ENCODE peak calls at places on chromosomes 2 and 18, in five cellular contexts. One of them, this sample, is unnamed.

GRCh38 chr2:198036029-198036879 is 231.9 kb downstream of the PLCL1 start:
- DNase-seq in DND-41: no peak
- DNase-seq in left ventricle myocardium inferior: no peak
- DNase-seq in mesendoderm: no peak
- DNase-seq in endodermal cell: no peak
- DNase-seq in this sample: no peak

GRCh38 chr18:70454705-70455322 is 166.0 kb downstream of the SOCS6 start:
- DNase-seq in mesendoderm: peak; percentile 71
- DNase-seq in left ventricle myocardium inferior: no peak
- DNase-seq in endodermal cell: no peak
- DNase-seq in DND-41: peak; percentile 24
- DNase-seq in this sample: peak; percentile 32

GRCh38 chr2:23381084-23381483 is 3.9 kb upstream of the KLHL29 start:
- DNase-seq in left ventricle myocardium inferior: no peak
- DNase-seq in mesendoderm: peak; percentile 88
- DNase-seq in endodermal cell: no peak
- DNase-seq in DND-41: no peak
- DNase-seq in this sample: no peak

GRCh38 chr2:104077573-104077972 is 776.3 kb upstream of the POU3F3 start:
- DNase-seq in left ventricle myocardium inferior: no peak
- DNase-seq in endodermal cell: no peak
- DNase-seq in DND-41: no peak
- DNase-seq in mesendoderm: no peak
- DNase-seq in this sample: no peak

GRCh38 chr2:119496682-119497081 is 27.6 kb downstream of the SCTR start:
- DNase-seq in endodermal cell: no peak
- DNase-seq in mesendoderm: no peak
- DNase-seq in DND-41: no peak
- DNase-seq in left ventricle myocardium inferior: no peak
- DNase-seq in this sample: no peak

GRCh38 chr2:42602218-42602936 is 33.9 kb downstream of the MTA3 start:
- DNase-seq in DND-41: no peak
- DNase-seq in endodermal cell: no peak
- DNase-seq in left ventricle myocardium inferior: no peak
- DNase-seq in mesendoderm: no peak
- DNase-seq in this sample: peak; percentile 32

GRCh38 chr18:52060612-52061259 is 279.3 kb upstream of the DCC start:
- DNase-seq in DND-41: no peak
- DNase-seq in mesendoderm: no peak
- DNase-seq in left ventricle myocardium inferior: no peak
- DNase-seq in endodermal cell: peak; percentile 44
- DNase-seq in this sample: peak; percentile 5

GRCh38 chr2:178188466-178188865 is 5.8 kb upstream of the OSBPL6 start:
- DNase-seq in left ventricle myocardium inferior: no peak
- DNase-seq in endodermal cell: no peak
- DNase-seq in DND-41: no peak
- DNase-seq in mesendoderm: no peak
- DNase-seq in this sample: no peak

GRCh38 chr18:66136039-66136438 is 385.2 kb downstream of the CDH7 start:
- DNase-seq in DND-41: no peak
- DNase-seq in left ventricle myocardium inferior: no peak
- DNase-seq in endodermal cell: no peak
- DNase-seq in mesendoderm: peak; percentile 79
- DNase-seq in this sample: peak; percentile 0

GRCh38 chr2:21118302-21118920 is 5.4 kb upstream of the TDRD15 start:
- DNase-seq in DND-41: peak; percentile 39
- DNase-seq in left ventricle myocardium inferior: no peak
- DNase-seq in mesendoderm: peak; percentile 57
- DNase-seq in endodermal cell: peak; percentile 77
- DNase-seq in this sample: peak; percentile 28

GRCh38 chr18:51361130-51361860 is 163.8 kb upstream of the MEX3C start:
- DNase-seq in mesendoderm: no peak
- DNase-seq in endodermal cell: no peak
- DNase-seq in left ventricle myocardium inferior: no peak
- DNase-seq in DND-41: no peak
- DNase-seq in this sample: no peak

GRCh38 chr2:141109633-141110032 is 1021.2 kb downstream of the LRP1B start:
- DNase-seq in endodermal cell: peak; percentile 53
- DNase-seq in mesendoderm: peak; percentile 81
- DNase-seq in left ventricle myocardium inferior: no peak
- DNase-seq in DND-41: no peak
- DNase-seq in this sample: peak; percentile 5

GRCh38 chr2:27262379-27263286 is at the start of gene SLC30A3:
- DNase-seq in mesendoderm: no peak
- DNase-seq in left ventricle myocardium inferior: peak; percentile 67
- DNase-seq in endodermal cell: peak; percentile 79
- DNase-seq in DND-41: no peak
- DNase-seq in this sample: peak; percentile 94

GRCh38 chr2:27264753-27265535 is 2.1 kb upstream of the SLC30A3 start:
- DNase-seq in mesendoderm: peak; percentile 87
- DNase-seq in left ventricle myocardium inferior: peak; percentile 66
- DNase-seq in endodermal cell: peak; percentile 95
- DNase-seq in DND-41: no peak
- DNase-seq in this sample: peak; percentile 98

GRCh38 chr2:27263287-27264252 is 723 bp upstream of the SLC30A3 start:
- DNase-seq in DND-41: no peak
- DNase-seq in mesendoderm: peak; percentile 33
- DNase-seq in left ventricle myocardium inferior: no peak
- DNase-seq in endodermal cell: peak; percentile 65
- DNase-seq in this sample: peak; percentile 84

GRCh38 chr2:27264253-27264752 is 1.5 kb upstream of the SLC30A3 start:
- DNase-seq in mesendoderm: peak; percentile 39
- DNase-seq in DND-41: no peak
- DNase-seq in left ventricle myocardium inferior: no peak
- DNase-seq in endodermal cell: peak; percentile 87
- DNase-seq in this sample: peak; percentile 87

GRCh38 chr2:27265536-27265870 is 2.7 kb upstream of the SLC30A3 start:
- DNase-seq in DND-41: no peak
- DNase-seq in endodermal cell: no peak
- DNase-seq in mesendoderm: no peak
- DNase-seq in left ventricle myocardium inferior: no peak
- DNase-seq in this sample: no peak
- H3K27me3 ChIP-seq in DND-41: peaks cover 8% of the 10 kb centered on the region
- H3K27me3 ChIP-seq in endodermal cell: peaks cover 68% of the 10 kb centered on the region
- H3K27me3 ChIP-seq in mesendoderm: peaks cover 51% of the 10 kb centered on the region
- H3K27me3 ChIP-seq in left ventricle myocardium inferior: peaks cover 81% of the 10 kb centered on the region
- H3K27me3 ChIP-seq in this sample: peaks cover 62% of the 10 kb centered on the region

DNA sequence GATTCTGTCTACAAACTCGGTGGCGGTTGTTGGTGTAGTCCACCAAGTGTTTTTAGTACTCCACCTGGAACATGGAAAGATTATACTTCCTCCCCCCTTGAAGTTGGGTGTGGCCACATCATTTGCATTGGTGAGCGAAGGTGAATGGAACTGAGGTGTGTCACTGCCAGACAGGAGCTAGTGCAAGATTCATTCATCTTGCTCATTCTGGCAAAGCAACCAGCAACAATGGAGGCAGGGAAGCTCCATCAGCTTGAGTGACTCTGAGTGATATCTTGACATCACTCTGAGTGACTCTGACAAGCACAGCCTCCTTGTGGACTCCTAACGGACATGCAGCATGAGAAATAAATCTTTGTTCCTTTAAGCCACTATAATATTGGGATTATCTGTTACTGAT is 54.7 kb upstream of the SLC1A4 start:
- DNase-seq in DND-41: no peak
- DNase-seq in mesendoderm: no peak
- DNase-seq in left ventricle myocardium inferior: no peak
- DNase-seq in endodermal cell: no peak
- DNase-seq in this sample: no peak
- H3K4me3 ChIP-seq in DND-41: no peak overlapping the region
- H3K4me3 ChIP-seq in mesendoderm: no peak overlapping the region
- H3K4me3 ChIP-seq in left ventricle myocardium inferior: no peak overlapping the region
- H3K4me3 ChIP-seq in endodermal cell: no peak overlapping the region
- H3K4me3 ChIP-seq in this sample: no peak overlapping the region

DNA sequence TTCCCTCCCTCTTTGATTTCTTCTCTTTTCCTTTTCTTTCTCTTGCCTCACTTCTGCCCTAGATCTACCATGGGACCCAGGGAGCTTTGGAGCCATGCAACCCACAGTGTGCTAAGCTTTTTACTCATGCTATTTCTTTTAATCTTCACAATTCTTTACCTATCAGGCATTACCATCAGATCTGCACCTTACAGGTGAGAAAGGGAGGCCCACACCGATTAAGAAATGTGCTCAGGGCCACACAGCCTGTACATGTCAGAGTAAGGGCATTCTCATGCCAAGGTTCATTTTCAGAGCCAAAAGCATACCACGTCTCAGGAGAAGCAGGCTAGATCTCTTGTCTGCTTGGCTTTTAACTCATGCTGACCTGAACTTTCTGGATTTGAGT is 161.9 kb downstream of the RPIA start:
- DNase-seq in DND-41: no peak
- DNase-seq in endodermal cell: no peak
- DNase-seq in left ventricle myocardium inferior: no peak
- DNase-seq in mesendoderm: no peak
- DNase-seq in this sample: no peak
- H3K27me3 ChIP-seq in DND-41: peaks cover 4% of the 10 kb centered on the region
- H3K27me3 ChIP-seq in endodermal cell: peaks cover 20% of the 10 kb centered on the region
- H3K27me3 ChIP-seq in left ventricle myocardium inferior: peaks cover 16% of the 10 kb centered on the region
- H3K27me3 ChIP-seq in mesendoderm: no peaks in the 10 kb centered on the region
- H3K27me3 ChIP-seq in this sample: no peaks in the 10 kb centered on the region

GRCh38 chr18:24915547-24915946 is 436.4 kb downstream of the ZNF521 start:
- DNase-seq in mesendoderm: no peak
- DNase-seq in left ventricle myocardium inferior: no peak
- DNase-seq in endodermal cell: no peak
- DNase-seq in DND-41: no peak
- DNase-seq in this sample: no peak

GRCh38 chr18:24913507-24914147 is 438.3 kb downstream of the ZNF521 start:
- DNase-seq in DND-41: no peak
- DNase-seq in left ventricle myocardium inferior: no peak
- DNase-seq in endodermal cell: no peak
- DNase-seq in mesendoderm: peak; percentile 57
- DNase-seq in this sample: no peak

GRCh38 chr18:24914148-24914525 is 437.8 kb downstream of the ZNF521 start:
- DNase-seq in endodermal cell: no peak
- DNase-seq in DND-41: no peak
- DNase-seq in left ventricle myocardium inferior: no peak
- DNase-seq in mesendoderm: peak; percentile 62
- DNase-seq in this sample: no peak

GRCh38 chr18:24917767-24918166 is 434.2 kb downstream of the ZNF521 start:
- DNase-seq in left ventricle myocardium inferior: no peak
- DNase-seq in endodermal cell: no peak
- DNase-seq in DND-41: no peak
- DNase-seq in mesendoderm: no peak
- DNase-seq in this sample: no peak

GRCh38 chr18:24914685-24915267 is 437.2 kb downstream of the ZNF521 start:
- DNase-seq in endodermal cell: no peak
- DNase-seq in DND-41: no peak
- DNase-seq in left ventricle myocardium inferior: no peak
- DNase-seq in mesendoderm: no peak
- DNase-seq in this sample: peak; percentile 21
- H3K4me3 ChIP-seq in endodermal cell: no peak overlapping the region
- H3K4me3 ChIP-seq in DND-41: no peak overlapping the region
- H3K4me3 ChIP-seq in left ventricle myocardium inferior: no peak overlapping the region
- H3K4me3 ChIP-seq in mesendoderm: no peak overlapping the region
- H3K4me3 ChIP-seq in this sample: no peak overlapping the region

GRCh38 chr2:16713011-16713423 is 47.4 kb upstream of the CYRIA start:
- DNase-seq in left ventricle myocardium inferior: no peak
- DNase-seq in mesendoderm: no peak
- DNase-seq in DND-41: no peak
- DNase-seq in endodermal cell: no peak
- DNase-seq in this sample: no peak
- H3K27me3 ChIP-seq in left ventricle myocardium inferior: peaks cover 8% of the 10 kb centered on the region
- H3K27me3 ChIP-seq in mesendoderm: no peaks in the 10 kb centered on the region
- H3K27me3 ChIP-seq in DND-41: no peaks in the 10 kb centered on the region
- H3K27me3 ChIP-seq in endodermal cell: no peaks in the 10 kb centered on the region
- H3K27me3 ChIP-seq in this sample: no peaks in the 10 kb centered on the region

GRCh38 chr2:234096164-234096563 is 45.7 kb downstream of the SPP2 start:
- DNase-seq in endodermal cell: no peak
- DNase-seq in DND-41: no peak
- DNase-seq in left ventricle myocardium inferior: no peak
- DNase-seq in mesendoderm: no peak
- DNase-seq in this sample: no peak

GRCh38 chr2:234095301-234095700 is 44.8 kb downstream of the SPP2 start:
- DNase-seq in endodermal cell: no peak
- DNase-seq in left ventricle myocardium inferior: no peak
- DNase-seq in DND-41: no peak
- DNase-seq in mesendoderm: no peak
- DNase-seq in this sample: no peak

GRCh38 chr2:234091883-234092282 is 41.4 kb downstream of the SPP2 start:
- DNase-seq in left ventricle myocardium inferior: no peak
- DNase-seq in DND-41: no peak
- DNase-seq in endodermal cell: no peak
- DNase-seq in mesendoderm: peak; percentile 2
- DNase-seq in this sample: no peak

DNA sequence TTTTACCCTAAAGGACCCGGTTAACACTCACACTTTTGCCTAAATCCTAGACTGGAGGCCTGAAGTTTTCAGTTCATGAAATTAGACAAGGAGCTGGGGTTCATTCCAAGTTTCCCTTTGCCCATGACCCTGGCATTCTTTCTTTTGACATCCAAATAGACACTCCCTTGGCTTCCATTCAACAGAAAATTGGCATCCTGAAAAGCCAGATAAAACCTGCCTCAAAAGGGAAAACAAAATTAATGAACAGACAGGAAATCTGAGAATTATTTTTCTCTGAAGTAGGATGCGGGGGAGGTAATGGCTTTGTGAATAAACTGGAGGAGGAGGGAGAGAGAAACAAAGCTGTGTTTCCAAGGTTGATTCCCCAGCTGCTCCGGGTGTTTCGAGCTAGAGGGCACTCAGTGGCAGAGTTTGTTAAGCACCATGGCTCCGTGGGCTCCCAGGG is 41.0 kb downstream of the SPP2 start:
- DNase-seq in mesendoderm: no peak
- DNase-seq in left ventricle myocardium inferior: no peak
- DNase-seq in DND-41: no peak
- DNase-seq in endodermal cell: no peak
- DNase-seq in this sample: peak; percentile 19
- H3K4me3 ChIP-seq in mesendoderm: no peak overlapping the region
- H3K4me3 ChIP-seq in left ventricle myocardium inferior: no peak overlapping the region
- H3K4me3 ChIP-seq in DND-41: no peak overlapping the region
- H3K4me3 ChIP-seq in endodermal cell: no peak overlapping the region
- H3K4me3 ChIP-seq in this sample: no peak overlapping the region

GRCh38 chr18:10205136-10205535 is 249.3 kb upstream of the APCDD1 start:
- DNase-seq in left ventricle myocardium inferior: no peak
- DNase-seq in mesendoderm: no peak
- DNase-seq in endodermal cell: no peak
- DNase-seq in DND-41: no peak
- DNase-seq in this sample: no peak

GRCh38 chr18:10197097-10197496 is 257.3 kb upstream of the APCDD1 start:
- DNase-seq in DND-41: no peak
- DNase-seq in endodermal cell: no peak
- DNase-seq in mesendoderm: no peak
- DNase-seq in left ventricle myocardium inferior: peak; percentile 51
- DNase-seq in this sample: no peak

GRCh38 chr18:10201226-10201625 is 253.2 kb upstream of the APCDD1 start:
- DNase-seq in endodermal cell: no peak
- DNase-seq in mesendoderm: no peak
- DNase-seq in left ventricle myocardium inferior: no peak
- DNase-seq in DND-41: no peak
- DNase-seq in this sample: no peak

GRCh38 chr18:10202947-10203346 is 251.5 kb upstream of the APCDD1 start:
- DNase-seq in DND-41: no peak
- DNase-seq in mesendoderm: peak; percentile 85
- DNase-seq in endodermal cell: peak; percentile 56
- DNase-seq in left ventricle myocardium inferior: no peak
- DNase-seq in this sample: no peak

GRCh38 chr18:10201655-10202054 is 252.8 kb upstream of the APCDD1 start:
- DNase-seq in DND-41: no peak
- DNase-seq in endodermal cell: no peak
- DNase-seq in left ventricle myocardium inferior: no peak
- DNase-seq in mesendoderm: no peak
- DNase-seq in this sample: no peak
- H3K27me3 ChIP-seq in DND-41: no peaks in the 10 kb centered on the region
- H3K27me3 ChIP-seq in endodermal cell: peaks cover 48% of the 10 kb centered on the region
- H3K27me3 ChIP-seq in left ventricle myocardium inferior: no peaks in the 10 kb centered on the region
- H3K27me3 ChIP-seq in mesendoderm: no peaks in the 10 kb centered on the region
- H3K27me3 ChIP-seq in this sample: no peaks in the 10 kb centered on the region